ENCODE peak calls at places on chromosomes 13 and 19, in four cellular contexts. One of them, this sample, is unnamed.
A peak's percentile ranks its signal among the peaks of the same experiment; 100 is the strongest.

GRCh38 chr13:81659984-81660383 is 1319.1 kb upstream of the SPRY2 start:
- DNase-seq in HepG2: no peak
- DNase-seq in SK-N-SH: no peak
- DNase-seq in GM12878: no peak
- DNase-seq in this sample: no peak

GRCh38 chr19:28793391-28794168 is 419.4 kb downstream of the UQCRFS1 start:
- DNase-seq in HepG2: no peak
- DNase-seq in SK-N-SH: no peak
- DNase-seq in GM12878: no peak
- DNase-seq in this sample: no peak

GRCh38 chr19:53991224-53992113 is at the start of gene CACNG6:
- DNase-seq in HepG2: no peak
- DNase-seq in SK-N-SH: peak; percentile 73
- DNase-seq in GM12878: no peak
- DNase-seq in this sample: peak; percentile 86

GRCh38 chr13:74820809-74821208 is 661.2 kb downstream of the TBC1D4 start:
- DNase-seq in HepG2: no peak
- DNase-seq in SK-N-SH: no peak
- DNase-seq in GM12878: no peak
- DNase-seq in this sample: no peak

GRCh38 chr13:40306817-40307216 is 359.6 kb downstream of the FOXO1 start:
- DNase-seq in HepG2: no peak
- DNase-seq in SK-N-SH: no peak
- DNase-seq in GM12878: no peak
- DNase-seq in this sample: no peak

GRCh38 chr13:96781141-96781540 is 213.1 kb downstream of the OXGR1 start:
- DNase-seq in HepG2: no peak
- DNase-seq in SK-N-SH: no peak
- DNase-seq in GM12878: no peak
- DNase-seq in this sample: no peak

GRCh38 chr13:21458457-21458815 is 667 bp downstream of the ZDHHC20 start:
- DNase-seq in HepG2: no peak
- DNase-seq in SK-N-SH: peak; percentile 65
- DNase-seq in GM12878: no peak
- DNase-seq in this sample: peak; percentile 22

GRCh38 chr13:80033286-80033685 is 307.6 kb downstream of the SPRY2 start:
- DNase-seq in HepG2: no peak
- DNase-seq in SK-N-SH: no peak
- DNase-seq in GM12878: no peak
- DNase-seq in this sample: no peak

GRCh38 chr19:48596679-48597465 is 9.7 kb upstream of the SPACA4 start:
- DNase-seq in HepG2: no peak
- DNase-seq in SK-N-SH: no peak
- DNase-seq in GM12878: no peak
- DNase-seq in this sample: no peak

GRCh38 chr13:102040812-102041211 is 361.0 kb downstream of the FGF14 start:
- DNase-seq in HepG2: no peak
- DNase-seq in SK-N-SH: no peak
- DNase-seq in GM12878: no peak
- DNase-seq in this sample: no peak

GRCh38 chr19:52190679-52191293 is 934 bp downstream of the PPP2R1A start:
- DNase-seq in HepG2: no peak
- DNase-seq in SK-N-SH: peak; percentile 56
- DNase-seq in GM12878: no peak
- DNase-seq in this sample: peak; percentile 51

GRCh38 chr13:101527130-101527529 is 74.7 kb downstream of the ITGBL1 start:
- DNase-seq in HepG2: no peak
- DNase-seq in SK-N-SH: no peak
- DNase-seq in GM12878: no peak
- DNase-seq in this sample: no peak

GRCh38 chr19:52735734-52736133 is 890 bp upstream of the ZNF611 start:
- DNase-seq in HepG2: peak; percentile 51
- DNase-seq in SK-N-SH: no peak
- DNase-seq in GM12878: no peak
- DNase-seq in this sample: no peak

GRCh38 chr19:3543150-3544053 is 4.4 kb downstream of the TEKTIP1 start:
- DNase-seq in HepG2: no peak
- DNase-seq in SK-N-SH: no peak
- DNase-seq in GM12878: no peak
- DNase-seq in this sample: no peak

GRCh38 chr19:3546119-3546518 is 7.1 kb downstream of the TEKTIP1 start:
- DNase-seq in HepG2: no peak
- DNase-seq in SK-N-SH: no peak
- DNase-seq in GM12878: no peak
- DNase-seq in this sample: no peak

GRCh38 chr19:3544054-3544376 is 5.0 kb downstream of the TEKTIP1 start:
- DNase-seq in HepG2: no peak
- DNase-seq in SK-N-SH: no peak
- DNase-seq in GM12878: no peak
- DNase-seq in this sample: no peak

GRCh38 chr19:3545669-3546034 is 6.7 kb downstream of the TEKTIP1 start:
- DNase-seq in HepG2: no peak
- DNase-seq in SK-N-SH: no peak
- DNase-seq in GM12878: no peak
- DNase-seq in this sample: no peak

GRCh38 chr19:3544742-3545668 is 6.0 kb downstream of the TEKTIP1 start:
- DNase-seq in HepG2: peak; percentile 35
- DNase-seq in SK-N-SH: peak; percentile 94
- DNase-seq in GM12878: no peak
- DNase-seq in this sample: peak; percentile 65
- TF ChIP-seq PBX3 in HepG2: no peak
- TF ChIP-seq PBX3 in SK-N-SH: no peak
- TF ChIP-seq PBX3 in GM12878: no peak
- TF ChIP-seq PBX3 in this sample: no peak

GRCh38 chr13:23986619-23987018 is 89.3 kb upstream of the C1QTNF9B start:
- DNase-seq in HepG2: no peak
- DNase-seq in SK-N-SH: no peak
- DNase-seq in GM12878: no peak
- DNase-seq in this sample: no peak
- TF ChIP-seq PBX3 in HepG2: no peak
- TF ChIP-seq PBX3 in SK-N-SH: no peak
- TF ChIP-seq PBX3 in GM12878: no peak
- TF ChIP-seq PBX3 in this sample: no peak

GRCh38 chr19:38017504-38018150 is 110.6 kb downstream of the SIPA1L3 start:
- DNase-seq in HepG2: no peak
- DNase-seq in SK-N-SH: no peak
- DNase-seq in GM12878: no peak
- DNase-seq in this sample: no peak

GRCh38 chr19:38021356-38021755 is 114.3 kb downstream of the SIPA1L3 start:
- DNase-seq in HepG2: no peak
- DNase-seq in SK-N-SH: no peak
- DNase-seq in GM12878: no peak
- DNase-seq in this sample: no peak

GRCh38 chr19:38019427-38019724 is 112.4 kb downstream of the SIPA1L3 start:
- DNase-seq in HepG2: no peak
- DNase-seq in SK-N-SH: no peak
- DNase-seq in GM12878: no peak
- DNase-seq in this sample: no peak

GRCh38 chr19:38018694-38019426 is 111.9 kb downstream of the SIPA1L3 start:
- DNase-seq in HepG2: no peak
- DNase-seq in SK-N-SH: no peak
- DNase-seq in GM12878: no peak
- DNase-seq in this sample: no peak

DNA sequence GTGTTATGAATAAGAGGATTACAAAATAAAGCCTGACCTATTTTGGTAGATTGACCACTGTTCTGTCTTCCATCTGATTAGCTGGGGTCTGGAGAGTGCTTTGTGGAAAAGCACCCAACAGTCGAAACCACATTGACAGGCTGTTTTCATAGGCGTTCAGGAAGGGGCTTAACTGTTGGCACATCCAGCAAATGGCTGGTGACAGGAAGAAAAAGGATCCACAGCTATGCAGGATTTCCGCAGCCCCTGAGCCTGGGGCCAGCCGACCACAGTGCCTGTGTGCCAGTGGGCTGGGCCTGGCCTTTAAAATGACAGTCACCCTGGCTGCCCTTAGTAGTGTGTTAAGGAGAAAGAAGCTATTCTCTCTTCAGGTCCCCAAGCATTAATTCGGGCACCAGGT is 113.3 kb downstream of the SIPA1L3 start:
- DNase-seq in HepG2: no peak
- DNase-seq in SK-N-SH: no peak
- DNase-seq in GM12878: no peak
- DNase-seq in this sample: no peak
- TF ChIP-seq PBX3 in HepG2: no peak
- TF ChIP-seq PBX3 in SK-N-SH: no peak
- TF ChIP-seq PBX3 in GM12878: no peak
- TF ChIP-seq PBX3 in this sample: no peak

DNA sequence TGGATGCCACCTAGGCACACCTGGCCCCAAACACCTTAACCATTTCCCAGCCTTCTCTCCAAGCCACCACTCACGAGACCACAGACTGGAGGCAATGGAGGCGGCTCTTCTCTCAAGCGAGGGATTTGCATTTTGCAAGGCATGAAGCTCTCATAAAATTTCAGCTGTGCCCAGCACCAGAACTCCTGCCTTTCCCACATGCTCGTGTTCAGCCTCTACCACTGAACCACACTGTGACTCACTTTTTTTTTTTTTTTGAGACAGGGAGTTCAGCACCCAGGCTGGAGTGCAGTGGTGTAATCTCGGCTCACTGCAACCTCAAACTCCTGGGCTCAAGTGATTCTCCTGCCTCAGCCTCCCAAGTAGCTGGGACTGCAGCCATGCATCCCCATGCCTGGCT is 10.6 kb downstream of the NANOS3 start:
- DNase-seq in HepG2: no peak
- DNase-seq in SK-N-SH: no peak
- DNase-seq in GM12878: no peak
- DNase-seq in this sample: no peak
- TF ChIP-seq PBX3 in HepG2: no peak
- TF ChIP-seq PBX3 in SK-N-SH: no peak
- TF ChIP-seq PBX3 in GM12878: no peak
- TF ChIP-seq PBX3 in this sample: no peak

GRCh38 chr13:29104461-29104860 is 284.3 kb downstream of the MTUS2 start:
- DNase-seq in HepG2: no peak
- DNase-seq in SK-N-SH: no peak
- DNase-seq in GM12878: no peak
- DNase-seq in this sample: no peak

GRCh38 chr13:29111446-29111845 is 291.3 kb downstream of the MTUS2 start:
- DNase-seq in HepG2: no peak
- DNase-seq in SK-N-SH: no peak
- DNase-seq in GM12878: no peak
- DNase-seq in this sample: no peak

GRCh38 chr13:29106651-29107050 is 286.5 kb downstream of the MTUS2 start:
- DNase-seq in HepG2: no peak
- DNase-seq in SK-N-SH: no peak
- DNase-seq in GM12878: no peak
- DNase-seq in this sample: no peak

GRCh38 chr13:29105779-29106178 is 285.6 kb downstream of the MTUS2 start:
- DNase-seq in HepG2: no peak
- DNase-seq in SK-N-SH: peak; percentile 6
- DNase-seq in GM12878: no peak
- DNase-seq in this sample: peak; percentile 4

DNA sequence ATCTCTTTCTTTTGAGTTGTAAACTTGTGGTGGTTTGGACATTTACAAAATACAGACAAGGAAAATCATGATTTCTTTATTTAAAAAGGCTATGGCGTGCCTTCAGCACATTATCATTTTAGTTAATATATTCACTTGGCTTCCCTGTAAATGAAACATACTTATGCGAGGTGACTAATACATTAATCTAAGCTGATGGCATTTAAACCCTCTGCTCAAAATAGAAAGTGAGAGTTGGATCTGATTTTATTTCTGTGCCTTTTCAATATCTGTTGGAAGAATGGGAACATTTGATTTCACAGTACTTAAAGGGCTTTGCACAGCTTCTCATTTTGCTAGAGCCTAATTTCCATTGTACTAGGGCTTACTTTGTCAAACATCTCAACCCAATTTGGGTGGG is 289.9 kb downstream of the MTUS2 start:
- DNase-seq in HepG2: no peak
- DNase-seq in SK-N-SH: no peak
- DNase-seq in GM12878: no peak
- DNase-seq in this sample: no peak
- TF ChIP-seq PBX3 in HepG2: no peak
- TF ChIP-seq PBX3 in SK-N-SH: no peak
- TF ChIP-seq PBX3 in GM12878: no peak
- TF ChIP-seq PBX3 in this sample: no peak

GRCh38 chr13:111614009-111614408 is 293.6 kb downstream of the TEX29 start:
- DNase-seq in HepG2: no peak
- DNase-seq in SK-N-SH: no peak
- DNase-seq in GM12878: no peak
- DNase-seq in this sample: no peak
- TF ChIP-seq PBX3 in HepG2: no peak
- TF ChIP-seq PBX3 in SK-N-SH: no peak
- TF ChIP-seq PBX3 in GM12878: no peak
- TF ChIP-seq PBX3 in this sample: no peak